ENCODE peak calls at places on chromosomes 1 and 21, in six cellular contexts. H is pancreas, A is Peyer's patch, D is A549, M is psoas muscle, E is adrenal gland. W is an unnamed sample.

GRCh38 chr1:175597969-175598765 is 145.2 kb downstream of the TNR start:
- DNase-seq in A (no peak), H (no peak), M (no peak), D (no peak), E (no peak), W (no peak)

GRCh38 chr1:29478879-29479278 is 242.6 kb downstream of the PTPRU start:
- DNase-seq in H (no peak), M (no peak), D (no peak), A (no peak), E (peak; percentile 1), W (no peak)

GRCh38 chr1:7218210-7218832 is 433.1 kb downstream of the CAMTA1 start:
- DNase-seq in M (no peak), A (no peak), D (peak; percentile 58), E (peak; percentile 71), H (no peak), W (no peak)

GRCh38 chr1:41014871-41015270 is 6.7 kb downstream of the SLFNL1 start:
- DNase-seq in H (no peak), M (no peak), A (no peak), D (no peak), E (no peak), W (no peak)

GRCh38 chr1:156126701-156127534 is 12.4 kb downstream of the LMNA start:
- DNase-seq in A (no peak), E (peak; percentile 77), H (no peak), D (peak; percentile 77), M (peak; percentile 73), W (peak; percentile 81)

GRCh38 chr1:221228594-221228993 is 349.4 kb downstream of the HLX start:
- DNase-seq in M (no peak), E (no peak), H (no peak), D (no peak), A (no peak), W (no peak)

GRCh38 chr21:40681164-40681859 is 165.6 kb downstream of the DSCAM start:
- DNase-seq in D (no peak), M (no peak), H (no peak), A (no peak), E (no peak), W (no peak)

GRCh38 chr1:219660666-219661463 is 48.0 kb upstream of the ZC3H11B start:
- DNase-seq in M (peak; percentile 91), E (peak; percentile 95), A (peak; percentile 42), H (peak; percentile 76), D (peak; percentile 93), W (peak; percentile 78)

GRCh38 chr1:119679223-119679622 is 31.2 kb upstream of the ZNF697 start:
- DNase-seq in M (no peak), H (no peak), D (no peak), E (no peak), A (no peak), W (no peak)

GRCh38 chr21:29114765-29115164 is 15.7 kb upstream of the MAP3K7CL start:
- DNase-seq in H (no peak), D (peak; percentile 67), M (no peak), A (no peak), E (no peak), W (no peak)

GRCh38 chr1:211875541-211875940 is 45.0 kb upstream of the LPGAT1 start:
- DNase-seq in E (no peak), M (no peak), D (no peak), H (no peak), A (no peak), W (no peak)

DNA sequence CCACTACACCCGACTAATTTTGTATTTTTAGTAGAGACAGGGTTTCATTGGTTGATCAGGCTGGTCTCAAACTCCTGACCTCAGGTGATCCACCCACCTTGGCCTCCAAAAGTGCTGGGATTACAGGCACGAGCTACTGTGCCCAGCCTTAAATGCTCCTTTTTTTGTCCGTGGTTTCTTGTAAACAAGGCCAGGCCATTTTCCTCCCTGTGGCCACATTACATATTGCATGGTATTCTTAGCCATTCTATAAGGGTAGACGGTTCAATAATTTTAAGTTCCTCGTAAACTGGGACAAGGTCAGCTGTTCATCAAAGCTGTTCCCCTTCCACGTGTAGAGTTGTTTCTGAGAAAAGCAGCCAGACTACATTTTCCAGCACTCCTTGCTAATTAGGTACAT is 10.3 kb upstream of the LUZP1 start:
- DNase-seq in E (no peak), H (no peak), D (peak; percentile 52), A (no peak), M (no peak), W (no peak)
- TF ChIP-seq CTCF in E (peak; percentile 54), H (peak; percentile 17), D (no peak), A (peak; percentile 44), M (peak; percentile 26), W (peak; percentile 8)

DNA sequence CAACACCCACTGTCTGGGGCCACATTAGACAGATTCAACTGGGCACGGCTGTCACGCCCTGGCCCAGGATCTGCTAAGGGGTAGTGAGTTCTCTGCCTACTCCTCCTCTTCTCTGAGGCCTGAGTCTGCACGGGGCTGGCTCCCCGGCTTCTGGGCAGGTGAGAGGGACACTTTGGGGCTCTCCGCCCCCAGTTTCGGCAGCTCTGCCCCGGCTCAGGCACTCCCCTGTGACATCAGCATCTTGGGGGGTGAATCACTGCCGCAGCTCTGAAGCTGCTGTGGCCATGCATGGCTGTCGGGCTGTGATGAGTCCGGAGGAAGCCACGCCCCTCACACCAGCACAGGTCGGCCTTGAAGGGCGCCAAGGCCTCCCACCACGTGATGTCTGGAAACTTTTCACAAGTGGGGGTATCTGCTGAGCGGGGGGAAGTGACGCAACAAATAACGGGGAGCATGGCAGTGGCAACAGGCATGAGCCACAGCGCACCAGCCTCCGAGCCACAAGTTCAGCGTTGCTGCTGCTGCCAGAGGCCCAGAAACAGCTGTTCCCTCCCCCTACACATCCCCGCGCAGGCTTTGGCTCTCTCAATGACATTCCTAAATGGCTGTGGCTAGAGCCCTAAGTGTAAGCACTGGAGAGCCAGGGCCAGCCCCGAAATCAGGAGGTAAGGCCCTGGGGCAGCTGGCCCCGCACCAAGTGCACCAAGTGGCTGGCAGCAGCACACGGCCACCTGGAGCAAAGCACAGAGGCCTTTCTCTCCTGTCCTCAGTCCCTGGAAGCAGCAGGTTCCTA is 26.3 kb downstream of the ZBTB17 start:
- DNase-seq in D (peak; percentile 72), A (peak; percentile 96), E (peak; percentile 99), H (peak; percentile 87), M (peak; percentile 94), W (peak; percentile 98)
- H3K4me1 ChIP-seq in D (peaks cover 56% of the 10 kb centered on the region), A (peaks cover 19% of the 10 kb centered on the region), E (peaks cover 83% of the 10 kb centered on the region), H (peaks cover 33% of the 10 kb centered on the region), M (peaks cover 54% of the 10 kb centered on the region), W (peaks cover 69% of the 10 kb centered on the region)

GRCh38 chr1:160750608-160751007 is 11.6 kb downstream of the SLAMF7 start:
- DNase-seq in A (no peak), H (no peak), E (no peak), M (no peak), D (no peak), W (no peak)

GRCh38 chr1:160748877-160749269 is 9.8 kb downstream of the SLAMF7 start:
- DNase-seq in D (peak; percentile 12), M (no peak), A (no peak), H (no peak), E (no peak), W (no peak)

GRCh38 chr1:160747717-160748116 is 8.7 kb downstream of the SLAMF7 start:
- DNase-seq in E (no peak), D (no peak), M (no peak), A (no peak), H (no peak), W (no peak)

GRCh38 chr1:160746870-160747500 is 7.9 kb downstream of the SLAMF7 start:
- DNase-seq in E (no peak), D (no peak), M (no peak), H (no peak), A (no peak), W (no peak)

GRCh38 chr1:160748182-160748876 is 9.3 kb downstream of the SLAMF7 start:
- DNase-seq in H (no peak), M (no peak), A (no peak), D (peak; percentile 73), E (no peak), W (no peak)
- TF ChIP-seq CTCF in H (no peak), M (no peak), A (no peak), D (peak; percentile 42), E (no peak), W (no peak)

GRCh38 chr21:42562258-42562657 is 48.6 kb downstream of the SLC37A1 start:
- DNase-seq in E (no peak), H (no peak), A (no peak), M (no peak), D (no peak), W (no peak)
- H3K4me1 ChIP-seq in E (no peaks in the 10 kb centered on the region), H (no peaks in the 10 kb centered on the region), A (no peaks in the 10 kb centered on the region), M (no peaks in the 10 kb centered on the region), D (no peaks in the 10 kb centered on the region), W (peaks cover 16% of the 10 kb centered on the region)

GRCh38 chr1:3900969-3901529 is 977 bp upstream of the C1orf174 start:
- DNase-seq in E (peak; percentile 99), D (peak; percentile 95), A (peak; percentile 99), H (peak; percentile 97), M (peak; percentile 99), W (peak; percentile 98)

GRCh38 chr1:3900150-3900968 is at the start of gene C1orf174:
- DNase-seq in A (peak; percentile 94), M (peak; percentile 98), E (peak; percentile 99), H (peak; percentile 95), D (peak; percentile 97), W (peak; percentile 97)

GRCh38 chr1:3899776-3900149 is 309 bp downstream of the C1orf174 start:
- DNase-seq in M (no peak), A (no peak), D (no peak), E (peak; percentile 62), H (no peak), W (peak; percentile 31)

GRCh38 chr1:3898475-3898735 is 1.7 kb downstream of the C1orf174 start:
- DNase-seq in M (no peak), E (no peak), A (no peak), D (no peak), H (no peak), W (no peak)

GRCh38 chr1:3898994-3899775 is 887 bp downstream of the C1orf174 start:
- DNase-seq in H (no peak), M (no peak), D (peak; percentile 24), E (peak; percentile 63), A (no peak), W (no peak)
- TF ChIP-seq CTCF in H (no peak), M (no peak), D (no peak), E (no peak), A (no peak), W (no peak)

GRCh38 chr1:227734858-227735780 is at the start of the genes JMJD4 and SNAP47:
- DNase-seq in M (peak; percentile 96), E (peak; percentile 95), A (peak; percentile 87), D (peak; percentile 93), H (peak; percentile 89), W (peak; percentile 92)

GRCh38 chr1:227733309-227733705 is 1.8 kb downstream of the JMJD4 start:
- DNase-seq in A (peak; percentile 1), E (no peak), H (no peak), M (peak; percentile 55), D (no peak), W (no peak)

GRCh38 chr1:227732586-227733308 is 2.4 kb downstream of the JMJD4 start:
- DNase-seq in E (peak; percentile 52), H (no peak), M (no peak), A (peak; percentile 11), D (no peak), W (no peak)

GRCh38 chr1:227734546-227734857 is 600 bp downstream of the JMJD4 start:
- DNase-seq in D (no peak), H (no peak), E (peak; percentile 54), A (no peak), M (no peak), W (no peak)

GRCh38 chr1:227733751-227734545 is 1.2 kb downstream of the JMJD4 start:
- DNase-seq in M (no peak), A (peak; percentile 14), H (no peak), E (peak; percentile 58), D (no peak), W (peak; percentile 62)
- H3K4me1 ChIP-seq in M (peaks cover 29% of the 10 kb centered on the region), A (peaks cover 10% of the 10 kb centered on the region), H (peaks cover 23% of the 10 kb centered on the region), E (peaks cover 56% of the 10 kb centered on the region), D (peaks cover 17% of the 10 kb centered on the region), W (peaks cover 57% of the 10 kb centered on the region)

GRCh38 chr1:178774263-178774662 is 49.2 kb downstream of the RALGPS2 start:
- DNase-seq in M (no peak), H (no peak), A (no peak), E (no peak), D (peak; percentile 21), W (no peak)
- TF ChIP-seq CTCF in M (peak; percentile 63), H (peak; percentile 22), A (no peak), E (peak; percentile 62), D (peak; percentile 51), W (no peak)

W was measured in upper lobe of left lung.